ENCODE peak calls at places on chromosomes 6 and 20, in nine cellular contexts. E, T, Q, R, A, B, S, V and K are unnamed samples. For H3K36me3, the result is how much of the 10 kb centered on the place peaks cover.

GRCh38 chr6:7432391-7433207 is 43.0 kb downstream of the RIOK1 start:
- DNase-seq in T (no peak), A (peak), Q (no peak), S (no peak), R (no peak), B (no peak), V (no peak), E (no peak), K (no peak)

GRCh38 chr6:139886396-139886795 is 511.9 kb upstream of the CITED2 start:
- DNase-seq in Q (peak), T (no peak), R (no peak), S (no peak), E (no peak), A (no peak), B (no peak), V (no peak), K (no peak)

GRCh38 chr20:49627329-49627761 is 59.4 kb upstream of the PTGIS start:
- DNase-seq in Q (no peak), B (no peak), V (no peak), T (no peak), E (no peak), S (no peak), A (no peak), R (no peak), K (no peak)

GRCh38 chr6:32175711-32176475 is at the start of gene AGPAT1:
- DNase-seq in S (peak), T (peak), V (peak), R (peak), B (peak), Q (peak), E (peak), A (peak), K (peak)

GRCh38 chr20:22343612-22344011 is 240.8 kb downstream of the FOXA2 start:
- DNase-seq in Q (no peak), A (no peak), B (peak), S (no peak), R (no peak), V (no peak), E (no peak), T (no peak), K (no peak)

GRCh38 chr6:161354241-161354840 is 80.5 kb upstream of the AGPAT4 start:
- DNase-seq in T (no peak), B (no peak), R (no peak), Q (no peak), S (no peak), A (no peak), E (no peak), V (no peak), K (no peak)

GRCh38 chr6:168322966-168323365 is 3.4 kb upstream of the DACT2 start:
- DNase-seq in Q (no peak), R (no peak), A (peak), T (no peak), B (no peak), S (no peak), V (no peak), E (no peak), K (no peak)

GRCh38 chr6:328184-328670 is 35.9 kb downstream of the DUSP22 start:
- DNase-seq in T (peak), V (no peak), Q (no peak), S (no peak), A (no peak), B (no peak), R (no peak), E (no peak), K (peak)

GRCh38 chr6:55011034-55011433 is 163.3 kb upstream of the HCRTR2 start:
- DNase-seq in V (no peak), E (no peak), S (no peak), T (no peak), A (no peak), Q (peak), R (no peak), B (no peak), K (no peak)

GRCh38 chr6:47165918-47166317 is 123.8 kb upstream of the ADGRF1 start:
- DNase-seq in V (no peak), Q (no peak), T (no peak), A (no peak), S (no peak), R (no peak), E (no peak), B (no peak), K (peak)

GRCh38 chr6:6749791-6750434 is 161.4 kb downstream of the LY86 start:
- DNase-seq in S (no peak), V (peak), E (peak), Q (peak), R (no peak), T (peak), A (peak), B (peak), K (no peak)

GRCh38 chr20:63228786-63229185 is 6.9 kb upstream of the BIRC7 start:
- DNase-seq in A (no peak), B (no peak), S (no peak), R (no peak), Q (peak), E (no peak), T (no peak), V (no peak), K (no peak)

GRCh38 chr6:35496851-35497570 is at the start of gene TEAD3:
- DNase-seq in V (peak), T (peak), A (peak), Q (peak), S (peak), R (peak), E (peak), B (peak), K (no peak)

GRCh38 chr6:15791401-15792137 is 128.7 kb upstream of the DTNBP1 start:
- DNase-seq in V (no peak), R (no peak), B (no peak), A (peak), Q (no peak), S (no peak), T (peak), E (no peak), K (no peak)

GRCh38 chr6:17741507-17741906 is 34.8 kb upstream of the NUP153 start:
- DNase-seq in Q (no peak), S (no peak), R (no peak), A (no peak), B (no peak), V (no peak), E (no peak), T (peak), K (no peak)

GRCh38 chr6:125340175-125340835 is 38.5 kb upstream of the HDDC2 start:
- DNase-seq in B (no peak), Q (no peak), V (no peak), S (no peak), R (no peak), E (peak), T (no peak), A (no peak), K (no peak)

GRCh38 chr20:31698243-31698802 is 24.3 kb downstream of the BCL2L1 start:
- DNase-seq in E (no peak), A (no peak), T (no peak), V (no peak), Q (no peak), B (no peak), S (no peak), R (no peak), K (no peak)

GRCh38 chr20:31701591-31701990 is 21.1 kb downstream of the BCL2L1 start:
- DNase-seq in R (no peak), V (no peak), B (no peak), T (no peak), S (no peak), A (no peak), Q (no peak), E (no peak), K (no peak)

GRCh38 chr20:31699801-31700728 is 22.6 kb downstream of the BCL2L1 start:
- DNase-seq in T (no peak), V (no peak), S (no peak), E (no peak), B (no peak), A (no peak), Q (no peak), R (no peak), K (no peak)

GRCh38 chr20:31698803-31699718 is 23.6 kb downstream of the BCL2L1 start:
- DNase-seq in S (no peak), V (no peak), A (peak), B (no peak), E (no peak), Q (peak), R (no peak), T (peak), K (no peak)

DNA sequence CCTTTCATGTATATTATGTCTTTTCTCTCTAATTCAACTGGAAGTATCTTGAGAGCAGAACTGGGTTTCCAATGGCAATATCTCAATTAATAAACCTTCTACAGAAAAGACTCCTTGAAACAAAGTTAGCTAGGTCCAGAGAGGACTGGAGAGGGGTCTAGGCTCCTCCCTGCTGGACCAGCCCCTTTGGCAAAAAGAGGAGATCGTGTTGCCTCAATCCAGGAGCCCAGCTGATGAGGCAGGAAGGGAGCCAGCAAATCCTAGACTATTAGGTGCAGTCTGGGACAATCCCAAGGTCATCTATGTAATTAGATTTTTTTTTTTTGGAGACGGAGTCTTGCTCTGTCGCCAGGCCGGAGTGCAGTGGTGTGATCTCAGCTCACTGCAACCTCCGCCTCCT is 21.9 kb downstream of the BCL2L1 start:
- DNase-seq in E (no peak), A (no peak), S (no peak), V (no peak), Q (no peak), T (no peak), R (no peak), B (no peak), K (no peak)
- H3K36me3 ChIP-seq in E (under half), A (under half), S (half or more), V (under half), Q (under half), T (under half), R (under half), B (under half), K (under half)

DNA sequence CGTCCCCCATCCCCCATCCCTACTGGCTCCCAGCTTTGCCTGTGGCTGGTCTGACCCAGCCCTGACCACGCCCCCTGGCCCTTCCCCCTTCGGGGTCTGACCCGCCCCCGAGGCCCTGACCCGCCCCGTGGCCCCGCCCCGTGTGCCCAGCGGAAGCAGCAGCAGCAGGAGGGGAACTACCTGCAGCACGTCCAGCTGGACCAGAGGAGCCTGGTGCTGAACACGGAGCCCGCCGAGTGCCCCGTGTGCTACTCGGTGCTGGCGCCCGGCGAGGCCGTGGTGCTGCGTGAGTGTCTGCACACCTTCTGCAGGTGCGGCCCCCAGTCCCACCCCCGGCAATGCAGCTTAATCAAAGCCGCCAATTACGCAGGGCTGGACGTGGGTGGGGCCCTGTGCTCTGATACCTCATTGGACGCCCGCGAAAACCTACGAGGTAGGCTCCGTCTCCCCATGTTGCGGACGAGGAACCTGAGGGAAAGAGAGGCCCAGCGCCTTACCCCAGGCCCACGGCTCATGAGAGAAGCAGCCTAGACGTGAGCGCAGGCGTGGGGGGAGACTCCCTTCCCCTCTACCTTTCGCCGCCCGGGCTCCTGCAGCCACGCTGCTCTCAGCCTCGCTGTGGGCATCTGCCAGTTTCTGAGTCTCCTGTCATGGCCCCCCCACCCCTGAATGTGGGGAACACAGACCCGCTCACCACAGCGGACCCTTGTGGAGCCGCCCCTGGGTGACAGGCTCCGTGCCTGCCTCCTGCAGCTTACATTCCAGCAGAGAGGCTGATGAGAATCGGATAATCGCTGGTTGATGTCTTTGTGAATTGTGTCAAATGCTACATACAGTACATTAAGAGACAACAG is 12.8 kb downstream of the RBCK1 start:
- DNase-seq in T (no peak), A (no peak), Q (no peak), R (no peak), E (no peak), S (no peak), B (peak), V (no peak), K (no peak)
- H3K36me3 ChIP-seq in T (under half), A (half or more), Q (under half), R (half or more), E (under half), S (half or more), B (half or more), V (under half), K (under half)

DNA sequence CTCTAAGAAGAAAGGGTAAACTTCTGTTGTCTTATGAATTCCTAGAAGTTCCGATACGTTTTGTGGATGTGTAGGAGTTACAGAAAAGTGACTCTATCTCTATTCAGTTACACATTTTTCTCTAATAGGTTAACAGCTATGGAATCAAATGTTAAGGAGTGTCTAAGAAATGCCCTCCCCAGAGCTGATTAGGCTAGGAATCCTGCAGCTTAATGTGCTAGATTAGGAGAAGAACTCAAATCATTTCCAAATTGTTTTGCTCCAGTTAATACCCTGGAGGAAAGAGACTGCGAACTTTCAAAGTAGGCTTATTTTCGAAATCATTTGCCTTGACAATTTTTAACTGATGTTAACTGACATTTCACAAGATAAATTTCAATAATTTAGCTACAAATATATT is 51.9 kb downstream of the IBTK start:
- DNase-seq in R (no peak), S (no peak), E (no peak), Q (no peak), B (no peak), A (no peak), T (no peak), V (no peak), K (no peak)
- H3K36me3 ChIP-seq in R (under half), S (half or more), E (half or more), Q (under half), B (half or more), A (under half), T (under half), V (under half), K (under half)

GRCh38 chr20:3222635-3223600 is 13.6 kb downstream of the ITPA start:
- DNase-seq in R (no peak), V (no peak), Q (no peak), A (peak), S (no peak), T (peak), B (peak), E (no peak), K (no peak)
- H3K36me3 ChIP-seq in R (under half), V (under half), Q (under half), A (under half), S (half or more), T (under half), B (under half), E (under half), K (under half)

DNA sequence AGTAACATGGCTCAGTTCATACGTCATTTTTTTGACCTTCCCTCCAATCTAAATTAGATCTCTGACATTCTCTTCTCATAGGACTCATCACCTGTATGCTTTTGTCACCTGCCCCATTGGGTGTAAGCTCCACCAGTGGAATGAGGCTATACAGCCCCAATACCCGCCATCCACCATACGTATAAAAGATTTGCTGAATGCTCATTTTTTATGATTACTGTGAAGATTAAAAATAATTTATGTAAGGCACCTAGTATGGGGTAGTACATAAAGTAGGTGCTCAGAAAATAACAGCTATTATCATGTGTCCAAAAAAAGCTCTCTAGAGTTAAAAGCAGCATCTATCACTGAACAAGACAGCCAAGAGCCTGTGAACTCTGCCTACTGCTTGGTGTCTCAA is 24.1 kb downstream of the NCOA5 start:
- DNase-seq in B (no peak), Q (no peak), S (no peak), E (no peak), R (no peak), T (no peak), V (no peak), A (no peak), K (no peak)
- H3K36me3 ChIP-seq in B (half or more), Q (under half), S (half or more), E (half or more), R (half or more), T (under half), V (under half), A (half or more), K (under half)

DNA sequence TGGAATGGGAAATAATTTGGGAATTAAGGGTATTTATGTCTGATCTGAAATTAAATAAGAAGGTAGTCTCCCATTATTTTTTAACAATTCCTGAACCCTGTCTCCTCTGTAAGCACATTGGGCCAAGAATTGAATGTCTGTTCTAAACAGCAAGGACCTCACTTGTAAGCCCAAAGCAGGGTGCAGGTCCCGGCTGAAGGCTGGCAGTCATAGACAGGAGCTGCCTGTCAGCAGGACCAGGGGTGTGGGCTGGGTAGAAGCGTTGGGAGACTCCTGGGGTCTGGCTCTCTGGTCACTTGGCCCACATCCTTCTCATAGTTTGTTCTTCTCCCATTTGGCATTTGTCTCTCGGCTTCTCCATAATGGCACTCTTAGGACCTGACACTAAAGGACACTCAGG is 75.6 kb downstream of the SNX9 start:
- DNase-seq in A (no peak), Q (no peak), E (no peak), R (no peak), T (no peak), S (no peak), B (no peak), V (no peak), K (no peak)
- H3K36me3 ChIP-seq in A (under half), Q (under half), E (under half), R (under half), T (under half), S (under half), B (half or more), V (under half), K (under half)

DNA sequence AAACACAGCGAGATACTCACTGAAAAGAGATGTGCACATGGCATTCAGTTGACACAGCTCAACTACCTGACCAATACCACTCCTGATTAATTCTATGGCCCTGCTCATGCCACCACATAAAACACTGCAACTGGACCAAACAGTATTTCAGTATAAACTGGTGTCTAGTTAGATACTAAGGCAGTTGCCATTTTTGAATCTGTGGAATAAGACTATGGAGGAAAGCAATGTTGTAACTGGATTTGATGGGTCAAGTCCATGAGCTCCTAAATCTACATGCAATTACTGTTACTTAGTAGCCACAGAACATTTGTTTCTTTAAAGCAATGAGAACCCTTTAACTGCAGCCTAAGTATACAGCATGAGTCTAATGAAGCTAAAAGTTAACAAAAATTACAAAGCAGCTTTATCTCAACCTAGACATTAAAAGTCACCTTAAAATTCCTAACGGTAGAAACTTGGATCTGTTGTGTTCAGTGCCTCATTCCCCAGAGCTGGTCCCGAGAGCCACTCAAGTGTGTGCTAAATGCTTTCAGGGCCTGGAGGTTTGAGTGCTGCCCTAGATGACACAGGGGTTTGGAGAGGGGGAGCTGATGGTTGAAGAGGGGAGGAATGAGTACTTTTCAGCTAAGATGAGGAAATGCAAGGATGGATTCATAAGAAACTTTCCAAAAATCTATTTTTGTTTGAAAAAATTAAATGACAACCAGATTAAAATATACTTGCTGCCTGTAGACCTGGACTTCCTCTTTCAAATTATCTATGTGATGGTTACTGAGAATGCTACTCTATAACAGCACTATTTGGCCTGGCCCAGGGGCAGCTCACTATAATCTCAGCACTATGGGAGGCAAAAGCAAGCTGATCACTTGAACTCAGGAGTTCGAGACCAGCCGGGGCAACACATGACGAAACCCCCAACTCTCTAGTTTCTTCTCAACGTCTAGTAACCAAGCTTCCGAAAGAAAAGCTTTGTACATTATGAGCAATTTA is 15.6 kb downstream of the SNX5 start:
- DNase-seq in E (no peak), V (no peak), B (no peak), Q (no peak), A (no peak), S (no peak), T (no peak), R (no peak), K (no peak)
- H3K36me3 ChIP-seq in E (half or more), V (under half), B (half or more), Q (under half), A (half or more), S (half or more), T (under half), R (half or more), K (under half)

GRCh38 chr20:6014957-6015356 is 38.9 kb downstream of the LRRN4 start:
- DNase-seq in A (no peak), T (no peak), E (no peak), V (no peak), B (no peak), Q (no peak), R (no peak), S (no peak), K (no peak)

GRCh38 chr20:6014017-6014416 is 39.8 kb downstream of the LRRN4 start:
- DNase-seq in R (no peak), S (no peak), A (no peak), T (no peak), V (no peak), Q (no peak), E (no peak), B (no peak), K (no peak)

GRCh38 chr20:6008254-6008653 is 45.6 kb downstream of the LRRN4 start:
- DNase-seq in V (peak), R (no peak), A (peak), B (no peak), E (peak), S (no peak), Q (no peak), T (peak), K (no peak)

GRCh38 chr20:6007529-6008103 is 46.2 kb downstream of the LRRN4 start:
- DNase-seq in A (peak), Q (no peak), B (no peak), R (no peak), V (no peak), T (peak), S (no peak), E (no peak), K (no peak)

DNA sequence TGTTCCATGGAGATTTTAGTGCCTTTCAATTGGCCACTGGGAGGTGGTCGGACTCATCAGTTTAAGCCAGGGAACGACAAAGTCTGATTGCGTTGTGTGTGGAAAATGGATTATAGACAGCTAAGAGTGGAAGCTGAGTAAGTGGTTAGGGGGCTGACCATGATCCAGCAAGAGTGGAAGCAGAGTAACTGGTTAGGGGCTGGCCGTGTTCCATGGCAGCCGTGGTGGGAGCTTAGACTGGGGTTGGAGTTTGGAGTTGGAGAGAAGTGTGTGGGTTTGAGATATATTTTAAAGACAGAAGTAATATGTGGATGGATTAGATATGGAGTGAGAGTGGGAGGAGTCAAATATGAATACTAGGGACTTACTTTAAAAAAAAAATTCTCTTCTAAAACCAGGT is 41.7 kb downstream of the LRRN4 start:
- DNase-seq in R (no peak), A (no peak), S (no peak), B (no peak), T (no peak), V (no peak), Q (no peak), E (no peak), K (no peak)
- H3K36me3 ChIP-seq in R (under half), A (under half), S (half or more), B (half or more), T (under half), V (under half), Q (under half), E (half or more), K (under half)